ENCODE peak calls at places on chromosomes 11 and 22, in nine cellular contexts. One of them, this sample, is unnamed.

GRCh38 chr22:43704051-43704450 is 108.1 kb downstream of the EFCAB6 start:
- DNase-seq in endothelial cell of umbilical vein: no peak
- DNase-seq in lung: no peak
- DNase-seq in endodermal cell: no peak
- DNase-seq in WTC11: no peak
- DNase-seq in Calu3: no peak
- DNase-seq in activated CD8-positive, alpha-beta T cell treated with anti-CD3 and anti-CD28 coated beads for 36 hours: no peak
- DNase-seq in foreskin fibroblast: no peak
- DNase-seq in neural crest cell: no peak
- DNase-seq in this sample: no peak

GRCh38 chr11:11577246-11577855 is 44.5 kb downstream of the GALNT18 start:
- DNase-seq in endodermal cell: peak; percentile 29
- DNase-seq in neural crest cell: no peak
- DNase-seq in lung: peak; percentile 28
- DNase-seq in activated CD8-positive, alpha-beta T cell treated with anti-CD3 and anti-CD28 coated beads for 36 hours: no peak
- DNase-seq in endothelial cell of umbilical vein: peak; percentile 38
- DNase-seq in WTC11: no peak
- DNase-seq in Calu3: no peak
- DNase-seq in foreskin fibroblast: no peak
- DNase-seq in this sample: no peak

GRCh38 chr11:1067812-1068496 is 6.7 kb upstream of the MUC2 start:
- DNase-seq in endodermal cell: no peak
- DNase-seq in foreskin fibroblast: no peak
- DNase-seq in lung: no peak
- DNase-seq in Calu3: no peak
- DNase-seq in WTC11: no peak
- DNase-seq in neural crest cell: no peak
- DNase-seq in endothelial cell of umbilical vein: no peak
- DNase-seq in activated CD8-positive, alpha-beta T cell treated with anti-CD3 and anti-CD28 coated beads for 36 hours: no peak
- DNase-seq in this sample: no peak

GRCh38 chr11:23797624-23798419 is 699.0 kb upstream of the LUZP2 start:
- DNase-seq in Calu3: no peak
- DNase-seq in endothelial cell of umbilical vein: no peak
- DNase-seq in endodermal cell: no peak
- DNase-seq in lung: no peak
- DNase-seq in WTC11: no peak
- DNase-seq in foreskin fibroblast: no peak
- DNase-seq in activated CD8-positive, alpha-beta T cell treated with anti-CD3 and anti-CD28 coated beads for 36 hours: no peak
- DNase-seq in neural crest cell: no peak
- DNase-seq in this sample: no peak

GRCh38 chr11:65700377-65700776 is 11.7 kb upstream of the KAT5 start:
- DNase-seq in Calu3: no peak
- DNase-seq in endothelial cell of umbilical vein: no peak
- DNase-seq in endodermal cell: no peak
- DNase-seq in activated CD8-positive, alpha-beta T cell treated with anti-CD3 and anti-CD28 coated beads for 36 hours: no peak
- DNase-seq in lung: no peak
- DNase-seq in WTC11: no peak
- DNase-seq in neural crest cell: no peak
- DNase-seq in foreskin fibroblast: no peak
- DNase-seq in this sample: no peak

GRCh38 chr11:134667505-134667904 is 255.5 kb upstream of the B3GAT1 start:
- DNase-seq in lung: peak; percentile 21
- DNase-seq in endothelial cell of umbilical vein: no peak
- DNase-seq in Calu3: no peak
- DNase-seq in foreskin fibroblast: no peak
- DNase-seq in WTC11: no peak
- DNase-seq in activated CD8-positive, alpha-beta T cell treated with anti-CD3 and anti-CD28 coated beads for 36 hours: no peak
- DNase-seq in endodermal cell: peak; percentile 48
- DNase-seq in neural crest cell: no peak
- DNase-seq in this sample: no peak

GRCh38 chr11:73916435-73916834 is 34.4 kb upstream of the DNAJB13 start:
- DNase-seq in Calu3: no peak
- DNase-seq in neural crest cell: no peak
- DNase-seq in foreskin fibroblast: no peak
- DNase-seq in lung: no peak
- DNase-seq in endodermal cell: no peak
- DNase-seq in activated CD8-positive, alpha-beta T cell treated with anti-CD3 and anti-CD28 coated beads for 36 hours: no peak
- DNase-seq in endothelial cell of umbilical vein: no peak
- DNase-seq in WTC11: no peak
- DNase-seq in this sample: no peak

GRCh38 chr22:49703391-49703926 is 124.2 kb downstream of the BRD1 start:
- DNase-seq in Calu3: no peak
- DNase-seq in neural crest cell: no peak
- DNase-seq in endothelial cell of umbilical vein: no peak
- DNase-seq in activated CD8-positive, alpha-beta T cell treated with anti-CD3 and anti-CD28 coated beads for 36 hours: no peak
- DNase-seq in lung: no peak
- DNase-seq in foreskin fibroblast: no peak
- DNase-seq in endodermal cell: no peak
- DNase-seq in WTC11: no peak
- DNase-seq in this sample: no peak

GRCh38 chr11:75286826-75287465 is 46.4 kb downstream of the TPBGL start:
- DNase-seq in endothelial cell of umbilical vein: no peak
- DNase-seq in lung: no peak
- DNase-seq in WTC11: no peak
- DNase-seq in activated CD8-positive, alpha-beta T cell treated with anti-CD3 and anti-CD28 coated beads for 36 hours: no peak
- DNase-seq in endodermal cell: no peak
- DNase-seq in Calu3: no peak
- DNase-seq in foreskin fibroblast: no peak
- DNase-seq in neural crest cell: no peak
- DNase-seq in this sample: no peak

GRCh38 chr11:75291741-75292140 is 51.2 kb downstream of the TPBGL start:
- DNase-seq in Calu3: no peak
- DNase-seq in endodermal cell: no peak
- DNase-seq in foreskin fibroblast: no peak
- DNase-seq in activated CD8-positive, alpha-beta T cell treated with anti-CD3 and anti-CD28 coated beads for 36 hours: no peak
- DNase-seq in WTC11: no peak
- DNase-seq in endothelial cell of umbilical vein: no peak
- DNase-seq in lung: no peak
- DNase-seq in neural crest cell: no peak
- DNase-seq in this sample: no peak

GRCh38 chr11:75287579-75287978 is 47.0 kb downstream of the TPBGL start:
- DNase-seq in Calu3: no peak
- DNase-seq in foreskin fibroblast: no peak
- DNase-seq in endothelial cell of umbilical vein: no peak
- DNase-seq in neural crest cell: no peak
- DNase-seq in lung: no peak
- DNase-seq in endodermal cell: no peak
- DNase-seq in WTC11: no peak
- DNase-seq in activated CD8-positive, alpha-beta T cell treated with anti-CD3 and anti-CD28 coated beads for 36 hours: no peak
- DNase-seq in this sample: no peak

GRCh38 chr11:75289919-75290318 is 49.3 kb downstream of the TPBGL start:
- DNase-seq in endothelial cell of umbilical vein: no peak
- DNase-seq in lung: no peak
- DNase-seq in activated CD8-positive, alpha-beta T cell treated with anti-CD3 and anti-CD28 coated beads for 36 hours: no peak
- DNase-seq in neural crest cell: no peak
- DNase-seq in endodermal cell: no peak
- DNase-seq in foreskin fibroblast: no peak
- DNase-seq in WTC11: no peak
- DNase-seq in Calu3: no peak
- DNase-seq in this sample: no peak

DNA sequence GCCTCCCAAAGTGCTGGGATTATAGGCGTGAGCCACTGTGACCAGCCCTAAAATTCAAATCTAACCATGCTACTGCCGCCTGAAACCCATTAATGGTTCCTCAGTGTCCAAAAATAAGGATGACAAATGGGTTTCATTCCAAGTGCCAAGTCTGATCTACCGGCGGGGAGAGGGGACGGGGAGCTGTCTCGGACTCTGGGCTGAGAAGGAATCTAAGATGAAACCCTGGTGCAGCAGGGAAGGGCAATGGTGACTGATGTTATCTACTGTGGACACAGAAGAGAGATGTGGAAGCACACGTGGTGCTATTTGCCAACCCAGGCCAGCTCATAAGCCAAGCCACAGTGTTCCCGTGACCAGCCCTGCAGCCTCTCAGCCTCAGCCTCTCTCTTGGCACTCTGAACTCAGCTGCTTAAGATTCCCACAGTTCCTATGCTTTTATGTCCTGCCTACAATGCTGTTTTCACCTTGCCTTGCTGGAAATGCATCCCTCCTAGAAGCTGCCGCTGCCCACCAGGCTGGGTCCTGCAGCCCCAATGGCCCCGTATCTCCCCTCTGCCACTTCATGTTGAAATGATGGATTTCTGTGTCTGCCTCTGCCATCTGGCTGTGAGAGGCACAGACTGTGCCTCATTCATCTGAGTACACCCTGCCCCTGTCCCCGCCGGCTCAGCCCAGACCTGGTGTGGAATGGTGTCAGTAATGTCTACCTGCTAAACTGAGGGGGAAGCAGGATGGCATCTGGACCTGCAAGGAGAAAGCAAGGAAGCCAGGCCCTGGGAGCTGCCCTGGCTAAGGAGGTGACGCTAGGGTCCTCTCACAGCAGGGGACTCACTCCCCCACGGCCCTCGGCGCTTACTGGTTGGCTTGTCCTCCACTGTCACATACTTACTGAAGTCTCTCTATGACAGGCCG is 48.5 kb downstream of the TPBGL start:
- DNase-seq in lung: no peak
- DNase-seq in activated CD8-positive, alpha-beta T cell treated with anti-CD3 and anti-CD28 coated beads for 36 hours: no peak
- DNase-seq in foreskin fibroblast: peak; percentile 41
- DNase-seq in endodermal cell: no peak
- DNase-seq in neural crest cell: no peak
- DNase-seq in WTC11: no peak
- DNase-seq in endothelial cell of umbilical vein: no peak
- DNase-seq in Calu3: no peak
- DNase-seq in this sample: no peak
- TF ChIP-seq CTCF in lung: no peak
- TF ChIP-seq CTCF in activated CD8-positive, alpha-beta T cell treated with anti-CD3 and anti-CD28 coated beads for 36 hours: no peak
- TF ChIP-seq CTCF in foreskin fibroblast: no peak
- TF ChIP-seq CTCF in endodermal cell: no peak
- TF ChIP-seq CTCF in neural crest cell: no peak
- TF ChIP-seq CTCF in WTC11: no peak
- TF ChIP-seq CTCF in endothelial cell of umbilical vein: no peak
- TF ChIP-seq CTCF in Calu3: no peak
- TF ChIP-seq CTCF in this sample: no peak

DNA sequence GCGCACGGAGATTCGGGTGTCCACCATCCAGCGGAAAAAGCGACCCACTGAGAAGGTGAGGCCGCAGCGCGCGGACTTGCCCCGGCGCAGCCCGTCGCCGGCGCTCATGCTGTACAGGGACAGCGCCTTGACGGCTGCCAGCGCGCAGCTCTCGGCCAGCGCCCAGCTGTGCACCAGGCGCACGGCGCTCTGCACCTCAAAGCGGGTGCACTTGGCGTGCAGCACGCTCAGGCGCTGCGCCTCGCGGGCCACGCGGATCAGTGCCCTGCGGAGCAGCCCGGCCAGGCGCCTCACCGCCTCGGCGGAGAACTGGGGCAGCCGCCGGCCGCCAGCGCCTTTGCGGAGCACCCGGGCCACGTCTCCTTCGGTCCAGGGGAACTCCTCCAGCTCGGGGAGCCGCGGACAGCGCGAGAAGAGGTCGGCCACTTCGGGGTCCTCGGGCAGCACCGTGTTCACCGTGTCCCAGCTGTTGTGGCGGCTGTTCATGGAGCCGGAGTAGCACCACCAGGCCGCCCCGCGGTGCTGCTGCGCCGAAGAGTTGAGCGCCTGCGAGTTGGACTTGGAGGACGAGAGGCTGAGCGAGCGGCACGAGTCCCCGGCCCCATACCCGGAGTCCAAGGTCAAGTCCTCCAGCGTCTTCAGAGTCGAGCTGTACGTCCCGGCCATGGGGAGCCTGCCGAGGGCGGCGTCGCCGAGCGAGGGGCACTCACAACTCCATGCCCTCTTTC is 728 bp downstream of the ABTB2 start:
- DNase-seq in foreskin fibroblast: no peak
- DNase-seq in WTC11: peak; percentile 59
- DNase-seq in Calu3: peak; percentile 51
- DNase-seq in lung: peak; percentile 59
- DNase-seq in endothelial cell of umbilical vein: peak; percentile 52
- DNase-seq in activated CD8-positive, alpha-beta T cell treated with anti-CD3 and anti-CD28 coated beads for 36 hours: peak; percentile 59
- DNase-seq in endodermal cell: peak; percentile 89
- DNase-seq in neural crest cell: peak; percentile 53
- DNase-seq in this sample: no peak
- TF ChIP-seq CTCF in foreskin fibroblast: no peak
- TF ChIP-seq CTCF in WTC11: no peak
- TF ChIP-seq CTCF in Calu3: no peak
- TF ChIP-seq CTCF in lung: no peak
- TF ChIP-seq CTCF in endothelial cell of umbilical vein: no peak
- TF ChIP-seq CTCF in activated CD8-positive, alpha-beta T cell treated with anti-CD3 and anti-CD28 coated beads for 36 hours: no peak
- TF ChIP-seq CTCF in endodermal cell: no peak
- TF ChIP-seq CTCF in neural crest cell: peak; percentile 11
- TF ChIP-seq CTCF in this sample: no peak

DNA sequence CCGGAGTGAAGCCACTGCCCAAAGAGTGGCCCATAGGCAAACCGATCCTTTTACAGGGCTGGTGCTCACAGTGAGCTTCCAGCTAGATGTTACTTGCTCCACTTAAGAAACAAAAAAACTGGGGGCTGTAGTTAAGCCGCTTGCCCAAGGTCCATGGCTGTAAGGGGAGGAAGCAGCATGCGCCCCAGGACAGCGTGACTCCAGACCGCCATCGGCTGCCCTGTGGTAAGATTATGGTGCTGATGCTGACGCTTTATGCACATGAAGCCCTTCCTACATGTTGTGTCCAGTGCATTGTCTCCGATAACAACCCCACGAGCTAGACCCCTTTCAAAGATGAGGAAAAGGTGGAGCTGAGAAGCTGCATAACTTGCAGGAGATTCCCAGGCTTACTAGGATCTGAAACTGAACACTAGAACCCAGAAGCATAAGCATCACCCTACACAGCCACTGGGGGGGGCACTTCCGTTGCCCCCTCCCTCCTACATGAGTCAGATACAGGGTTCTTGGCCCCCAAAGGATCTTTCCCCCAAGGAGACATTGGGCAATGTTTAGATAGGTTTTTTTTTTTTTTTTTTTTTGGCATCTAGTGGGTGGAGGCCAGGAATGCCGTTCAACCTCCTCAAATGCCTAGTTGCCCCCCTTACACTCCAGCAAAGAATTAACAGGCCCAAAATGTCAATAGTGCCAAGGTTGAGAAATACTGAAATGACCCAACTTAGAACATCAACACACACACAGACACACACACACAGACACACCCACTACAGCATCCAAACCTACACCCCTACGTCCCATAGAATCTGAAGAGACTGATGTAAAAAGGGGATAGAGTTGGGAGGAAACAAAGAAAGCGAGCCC is 53.9 kb downstream of the MN1 start:
- DNase-seq in Calu3: no peak
- DNase-seq in foreskin fibroblast: no peak
- DNase-seq in endothelial cell of umbilical vein: no peak
- DNase-seq in WTC11: peak; percentile 35
- DNase-seq in activated CD8-positive, alpha-beta T cell treated with anti-CD3 and anti-CD28 coated beads for 36 hours: no peak
- DNase-seq in neural crest cell: no peak
- DNase-seq in lung: no peak
- DNase-seq in endodermal cell: no peak
- DNase-seq in this sample: no peak
- TF ChIP-seq CTCF in Calu3: no peak
- TF ChIP-seq CTCF in foreskin fibroblast: peak; percentile 14
- TF ChIP-seq CTCF in endothelial cell of umbilical vein: peak; percentile 24
- TF ChIP-seq CTCF in WTC11: peak; percentile 24
- TF ChIP-seq CTCF in activated CD8-positive, alpha-beta T cell treated with anti-CD3 and anti-CD28 coated beads for 36 hours: no peak
- TF ChIP-seq CTCF in neural crest cell: no peak
- TF ChIP-seq CTCF in lung: no peak
- TF ChIP-seq CTCF in endodermal cell: peak; percentile 73
- TF ChIP-seq CTCF in this sample: peak; percentile 18

GRCh38 chr11:120610101-120610500 is 98.6 kb downstream of the GRIK4 start:
- DNase-seq in lung: no peak
- DNase-seq in WTC11: no peak
- DNase-seq in activated CD8-positive, alpha-beta T cell treated with anti-CD3 and anti-CD28 coated beads for 36 hours: no peak
- DNase-seq in neural crest cell: no peak
- DNase-seq in endothelial cell of umbilical vein: no peak
- DNase-seq in endodermal cell: no peak
- DNase-seq in Calu3: no peak
- DNase-seq in foreskin fibroblast: no peak
- DNase-seq in this sample: no peak

GRCh38 chr11:120611576-120611975 is 100.0 kb downstream of the GRIK4 start:
- DNase-seq in lung: no peak
- DNase-seq in activated CD8-positive, alpha-beta T cell treated with anti-CD3 and anti-CD28 coated beads for 36 hours: no peak
- DNase-seq in neural crest cell: no peak
- DNase-seq in endodermal cell: no peak
- DNase-seq in endothelial cell of umbilical vein: no peak
- DNase-seq in WTC11: peak; percentile 25
- DNase-seq in foreskin fibroblast: no peak
- DNase-seq in Calu3: no peak
- DNase-seq in this sample: no peak

GRCh38 chr11:120612363-120613263 is 101.1 kb downstream of the GRIK4 start:
- DNase-seq in endodermal cell: no peak
- DNase-seq in foreskin fibroblast: peak; percentile 18
- DNase-seq in Calu3: peak; percentile 8
- DNase-seq in lung: no peak
- DNase-seq in neural crest cell: no peak
- DNase-seq in WTC11: no peak
- DNase-seq in activated CD8-positive, alpha-beta T cell treated with anti-CD3 and anti-CD28 coated beads for 36 hours: peak; percentile 58
- DNase-seq in endothelial cell of umbilical vein: peak; percentile 57
- DNase-seq in this sample: no peak

GRCh38 chr11:120608760-120609211 is 97.2 kb downstream of the GRIK4 start:
- DNase-seq in activated CD8-positive, alpha-beta T cell treated with anti-CD3 and anti-CD28 coated beads for 36 hours: no peak
- DNase-seq in lung: no peak
- DNase-seq in foreskin fibroblast: peak; percentile 23
- DNase-seq in endodermal cell: peak; percentile 69
- DNase-seq in WTC11: no peak
- DNase-seq in endothelial cell of umbilical vein: no peak
- DNase-seq in Calu3: peak; percentile 7
- DNase-seq in neural crest cell: no peak
- DNase-seq in this sample: no peak

GRCh38 chr11:120613264-120614226 is 102.0 kb downstream of the GRIK4 start:
- DNase-seq in endodermal cell: no peak
- DNase-seq in neural crest cell: no peak
- DNase-seq in endothelial cell of umbilical vein: no peak
- DNase-seq in activated CD8-positive, alpha-beta T cell treated with anti-CD3 and anti-CD28 coated beads for 36 hours: no peak
- DNase-seq in WTC11: no peak
- DNase-seq in foreskin fibroblast: no peak
- DNase-seq in Calu3: no peak
- DNase-seq in lung: no peak
- DNase-seq in this sample: peak; percentile 70
- TF ChIP-seq CTCF in endodermal cell: no peak
- TF ChIP-seq CTCF in neural crest cell: no peak
- TF ChIP-seq CTCF in endothelial cell of umbilical vein: no peak
- TF ChIP-seq CTCF in activated CD8-positive, alpha-beta T cell treated with anti-CD3 and anti-CD28 coated beads for 36 hours: no peak
- TF ChIP-seq CTCF in WTC11: no peak
- TF ChIP-seq CTCF in foreskin fibroblast: no peak
- TF ChIP-seq CTCF in Calu3: no peak
- TF ChIP-seq CTCF in lung: no peak
- TF ChIP-seq CTCF in this sample: no peak